ENCODE peak calls at places on chromosomes 3 and 15, in four cellular contexts. R is HEK293T, G is A549, I is HepG2. W is an unnamed sample.

GRCh38 chr3:30689202-30689641 is 82.8 kb downstream of the TGFBR2 start:
- DNase-seq in R (no peak), G (peak; percentile 37), I (no peak), W (peak; percentile 40)

GRCh38 chr3:54321515-54321914 is 199.2 kb downstream of the CACNA2D3 start:
- DNase-seq in R (no peak), G (no peak), I (no peak), W (no peak)

GRCh38 chr3:151016421-151016820 is 43.9 kb upstream of the CLRN1 start:
- DNase-seq in R (no peak), G (no peak), I (no peak), W (peak; percentile 13)

GRCh38 chr3:12964713-12965612 is 108.3 kb downstream of the IQSEC1 start:
- DNase-seq in R (no peak), G (no peak), I (peak; percentile 98), W (no peak)

GRCh38 chr15:76905855-76906254 is 715 bp upstream of the SCAPER start:
- DNase-seq in R (no peak), G (no peak), I (no peak), W (no peak)

GRCh38 chr15:94602771-94603474 is 371.6 kb downstream of the MCTP2 start:
- DNase-seq in R (no peak), G (no peak), I (no peak), W (no peak)

GRCh38 chr3:197327701-197328100 is 29.3 kb upstream of the DLG1 start:
- DNase-seq in R (no peak), G (no peak), I (no peak), W (peak; percentile 56)

GRCh38 chr3:179896507-179896906 is 140.2 kb downstream of the PEX5L start:
- DNase-seq in R (no peak), G (no peak), I (no peak), W (no peak)

GRCh38 chr15:59247364-59247763 is 40.7 kb downstream of the LDHAL6B start:
- DNase-seq in R (peak; percentile 36), G (peak; percentile 73), I (peak; percentile 74), W (peak; percentile 74)

GRCh38 chr3:130671545-130671944 is 75.1 kb downstream of the PIK3R4 start:
- DNase-seq in R (no peak), G (no peak), I (no peak), W (peak; percentile 16)

GRCh38 chr15:65595960-65596359 is 15.0 kb downstream of the INTS14 start:
- DNase-seq in R (no peak), G (peak; percentile 62), I (peak; percentile 67), W (no peak)

GRCh38 chr15:66838671-66839239 is 136.7 kb downstream of the SMAD6 start:
- DNase-seq in R (peak; percentile 60), G (peak; percentile 83), I (peak; percentile 33), W (peak; percentile 71)

GRCh38 chr3:161161603-161162002 is 56.5 kb upstream of the B3GALNT1 start:
- DNase-seq in R (no peak), G (no peak), I (no peak), W (no peak)

GRCh38 chr15:58873267-58873666 is 60.2 kb downstream of the SLTM start:
- DNase-seq in R (no peak), G (no peak), I (no peak), W (peak; percentile 67)

GRCh38 chr3:36505393-36505792 is 125.1 kb downstream of the STAC start:
- DNase-seq in R (no peak), G (no peak), I (no peak), W (no peak)

GRCh38 chr15:79339588-79340314 is 28.8 kb downstream of the TMED3 start:
- DNase-seq in R (peak; percentile 54), G (peak; percentile 47), I (peak; percentile 13), W (peak; percentile 60)

GRCh38 chr3:37773471-37773870 is 88.2 kb upstream of the CTDSPL start:
- DNase-seq in R (no peak), G (no peak), I (no peak), W (no peak)

GRCh38 chr3:77179762-77180161 is 139.9 kb downstream of the ROBO2 start:
- DNase-seq in R (no peak), G (no peak), I (peak; percentile 14), W (no peak)

GRCh38 chr3:14587733-14588360 is 47.7 kb upstream of the GRIP2 start:
- DNase-seq in R (no peak), G (peak; percentile 94), I (peak; percentile 55), W (peak; percentile 58)

GRCh38 chr3:194201953-194202666 is 66.2 kb downstream of the HES1 start:
- DNase-seq in R (no peak), G (no peak), I (no peak), W (no peak)

GRCh38 chr3:43378066-43378935 is 92.0 kb downstream of the SNRK start:
- DNase-seq in R (peak; percentile 49), G (peak; percentile 39), I (peak; percentile 31), W (peak; percentile 38)

GRCh38 chr3:40516201-40516600 is 8.6 kb upstream of the ZNF621 start:
- DNase-seq in R (no peak), G (no peak), I (no peak), W (peak; percentile 31)

GRCh38 chr3:190382082-190382481 is 5.9 kb upstream of the CLDN16 start:
- DNase-seq in R (no peak), G (no peak), I (no peak), W (peak; percentile 69)

GRCh38 chr3:190581041-190581501 is 67.2 kb downstream of the IL1RAP start:
- DNase-seq in R (no peak), G (no peak), I (no peak), W (peak; percentile 24)

GRCh38 chr3:43996379-43997301 is 245.0 kb upstream of the TOPAZ1 start:
- DNase-seq in R (peak; percentile 35), G (peak; percentile 36), I (no peak), W (no peak)

GRCh38 chr3:11379824-11380281 is 107.7 kb downstream of the ATG7 start:
- DNase-seq in R (no peak), G (no peak), I (no peak), W (no peak)

GRCh38 chr15:76964157-76964556 is 30.8 kb upstream of the PSTPIP1 start:
- DNase-seq in R (no peak), G (no peak), I (no peak), W (peak; percentile 32)

GRCh38 chr3:117589454-117589853 is 879.9 kb downstream of the TUSC7 start:
- DNase-seq in R (no peak), G (no peak), I (no peak), W (no peak)

GRCh38 chr3:141426404-141427034 is 58.2 kb downstream of the ZBTB38 start:
- DNase-seq in R (no peak), G (no peak), I (no peak), W (peak; percentile 79)

GRCh38 chr15:81336568-81336967 is 12.6 kb upstream of the STARD5 start:
- DNase-seq in R (no peak), G (peak; percentile 21), I (peak; percentile 12), W (peak; percentile 44)

GRCh38 chr3:131317667-131318066 is 63.9 kb upstream of the NUDT16 start:
- DNase-seq in R (no peak), G (no peak), I (no peak), W (no peak)

GRCh38 chr3:113844622-113845222 is 6.1 kb downstream of the GRAMD1C start:
- DNase-seq in R (peak; percentile 45), G (peak; percentile 44), I (peak; percentile 39), W (peak; percentile 40)
- TF ChIP-seq BHLHE40 in R (no peak), G (no peak), I (no peak), W (no peak)

GRCh38 chr3:65732060-65732933 is 306.4 kb downstream of the MAGI1 start:
- DNase-seq in R (peak; percentile 70), G (peak; percentile 33), I (peak; percentile 54), W (peak; percentile 80)
- TF ChIP-seq BHLHE40 in R (no peak), G (no peak), I (no peak), W (no peak)

GRCh38 chr15:48811325-48811938 is 563 bp upstream of the CEP152 start:
- DNase-seq in R (no peak), G (no peak), I (peak; percentile 4), W (no peak)
- TF ChIP-seq BHLHE40 in R (no peak), G (no peak), I (peak; percentile 0), W (no peak)

DNA sequence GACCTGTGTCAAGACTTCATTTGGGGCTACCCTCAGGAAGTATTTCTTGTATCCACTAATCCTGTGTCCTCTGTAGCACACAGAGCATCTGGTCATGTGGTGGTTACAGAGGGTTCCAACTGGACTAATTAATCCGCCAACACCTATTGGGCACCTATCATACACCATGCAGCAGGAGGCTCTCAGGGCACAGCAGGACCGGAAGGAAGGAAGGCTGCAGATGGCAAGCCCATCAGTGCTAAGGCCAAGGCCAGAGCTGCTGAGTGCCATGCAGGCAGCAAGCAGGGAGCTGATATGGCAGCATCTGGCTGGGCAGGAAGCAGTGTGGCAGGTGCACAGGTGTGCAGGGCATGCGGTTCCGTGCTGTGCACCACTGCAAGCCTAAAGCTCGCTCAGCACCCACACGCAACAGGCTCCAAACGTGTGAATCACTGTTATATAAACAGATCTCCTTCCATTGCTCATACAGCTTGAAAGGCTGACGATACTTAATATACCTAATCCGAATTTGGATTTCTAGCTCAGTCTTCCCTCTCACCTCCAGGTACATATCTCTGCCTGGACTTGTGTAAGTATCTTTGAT is 64.4 kb upstream of the SNRPA1 start:
- DNase-seq in R (no peak), G (peak; percentile 31), I (no peak), W (peak; percentile 9)
- TF ChIP-seq BHLHE40 in R (no peak), G (no peak), I (no peak), W (no peak)

GRCh38 chr3:69388241-69388640 is 2.4 kb upstream of the FRMD4B start:
- DNase-seq in R (no peak), G (no peak), I (no peak), W (no peak)

GRCh38 chr3:69385723-69386483 is at the start of gene FRMD4B:
- DNase-seq in R (peak; percentile 55), G (peak; percentile 14), I (peak; percentile 3), W (no peak)

GRCh38 chr3:69385033-69385722 is 710 bp downstream of the FRMD4B start:
- DNase-seq in R (no peak), G (no peak), I (no peak), W (no peak)

GRCh38 chr3:69384379-69384778 is 1.5 kb downstream of the FRMD4B start:
- DNase-seq in R (no peak), G (no peak), I (no peak), W (no peak)

DNA sequence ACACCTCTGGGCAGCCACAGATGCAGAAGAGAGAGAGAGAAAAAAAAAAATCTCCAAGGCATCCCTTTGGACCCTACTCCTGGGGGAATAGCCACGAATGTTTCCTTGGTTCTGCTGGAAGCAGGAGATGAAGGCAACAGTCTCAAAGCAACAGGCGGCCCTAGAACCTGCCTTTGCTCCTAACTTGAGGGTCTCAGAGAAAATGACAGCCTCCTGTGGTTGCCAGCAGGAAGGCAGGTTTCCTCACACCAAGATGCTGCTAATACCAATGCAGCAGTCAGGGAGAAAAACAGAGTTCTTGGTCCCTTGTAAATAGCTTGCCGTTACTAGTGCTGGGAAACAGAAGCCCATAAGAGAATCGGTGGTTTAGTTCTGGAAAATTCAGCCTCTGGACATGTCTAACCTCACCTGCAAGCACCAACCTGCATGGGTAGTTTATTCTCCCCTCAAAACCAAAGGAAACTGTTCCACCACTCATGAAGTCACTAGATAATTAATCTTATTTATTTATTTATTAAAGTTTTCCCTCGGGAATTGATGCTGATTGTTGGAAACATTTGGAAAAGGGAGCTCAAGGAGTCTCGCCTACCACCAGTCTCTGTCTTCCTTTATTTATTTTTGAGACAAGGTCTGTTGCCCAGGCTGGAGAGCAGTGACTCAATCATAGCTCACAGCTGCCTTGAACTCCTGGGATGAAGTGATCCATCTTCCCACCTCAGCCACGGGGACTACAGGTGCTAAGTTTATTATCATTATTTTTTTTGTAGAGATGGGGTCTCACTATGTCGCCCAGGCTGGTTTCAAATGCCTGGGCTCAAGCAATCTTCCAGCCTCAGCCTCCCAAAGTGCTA is 872 bp upstream of the FRMD4B start:
- DNase-seq in R (peak; percentile 42), G (no peak), I (no peak), W (no peak)
- TF ChIP-seq BHLHE40 in R (no peak), G (no peak), I (no peak), W (no peak)

GRCh38 chr3:184177331-184177731 is 2.7 kb downstream of the AP2M1 start:
- DNase-seq in R (no peak), G (no peak), I (no peak), W (peak; percentile 30)
- TF ChIP-seq BHLHE40 in R (no peak), G (no peak), I (no peak), W (no peak)

W was measured in IMR-90.